ENCODE peak calls at places on chromosomes 16 and 17, in four cellular contexts. One of them, this sample, is unnamed. For H3K9me2, the result is how much of the 10 kb centered on the place peaks cover.

GRCh38 chr16:82082543-82083244 is 47.6 kb downstream of the HSD17B2 start:
- DNase-seq in OCI-LY7: no peak
- DNase-seq in PC-3: peak
- DNase-seq in MM.1S: peak
- DNase-seq in this sample: no peak

GRCh38 chr17:57966246-57966645 is 11.0 kb upstream of the CUEDC1 start:
- DNase-seq in OCI-LY7: no peak
- DNase-seq in PC-3: no peak
- DNase-seq in MM.1S: no peak
- DNase-seq in this sample: no peak

GRCh38 chr17:22492331-22492730 is 800.0 kb downstream of the KCNJ18 start:
- DNase-seq in OCI-LY7: no peak
- DNase-seq in PC-3: no peak
- DNase-seq in MM.1S: no peak
- DNase-seq in this sample: peak

GRCh38 chr16:70694088-70694487 is 8.2 kb upstream of the MTSS2 start:
- DNase-seq in OCI-LY7: no peak
- DNase-seq in PC-3: peak
- DNase-seq in MM.1S: no peak
- DNase-seq in this sample: no peak

GRCh38 chr16:48365601-48366164 is 19.5 kb downstream of the SIAH1 start:
- DNase-seq in OCI-LY7: no peak
- DNase-seq in PC-3: peak
- DNase-seq in MM.1S: peak
- DNase-seq in this sample: peak

GRCh38 chr17:80063815-80064585 is 27.6 kb downstream of the CCDC40 start:
- DNase-seq in OCI-LY7: no peak
- DNase-seq in PC-3: peak
- DNase-seq in MM.1S: no peak
- DNase-seq in this sample: no peak

GRCh38 chr16:59684911-59685310 is 950.8 kb upstream of the GOT2 start:
- DNase-seq in OCI-LY7: no peak
- DNase-seq in PC-3: no peak
- DNase-seq in MM.1S: no peak
- DNase-seq in this sample: no peak

GRCh38 chr17:80443498-80443897 is 28.5 kb downstream of the ENDOV start:
- DNase-seq in OCI-LY7: no peak
- DNase-seq in PC-3: no peak
- DNase-seq in MM.1S: no peak
- DNase-seq in this sample: no peak

GRCh38 chr16:54931041-54931756 is 534 bp downstream of the IRX5 start:
- DNase-seq in OCI-LY7: no peak
- DNase-seq in PC-3: no peak
- DNase-seq in MM.1S: peak
- DNase-seq in this sample: peak

GRCh38 chr16:13113786-13114185 is 212.4 kb downstream of the SHISA9 start:
- DNase-seq in OCI-LY7: no peak
- DNase-seq in PC-3: no peak
- DNase-seq in MM.1S: no peak
- DNase-seq in this sample: no peak

GRCh38 chr17:76667786-76668453 is 24.4 kb upstream of the ST6GALNAC1 start:
- DNase-seq in OCI-LY7: no peak
- DNase-seq in PC-3: no peak
- DNase-seq in MM.1S: no peak
- DNase-seq in this sample: no peak

GRCh38 chr17:27861979-27862378 is 31.2 kb downstream of the LYRM9 start:
- DNase-seq in OCI-LY7: no peak
- DNase-seq in PC-3: no peak
- DNase-seq in MM.1S: no peak
- DNase-seq in this sample: no peak

GRCh38 chr16:1839554-1839953 is 12.5 kb downstream of the FAHD1 start:
- DNase-seq in OCI-LY7: no peak
- DNase-seq in PC-3: no peak
- DNase-seq in MM.1S: no peak
- DNase-seq in this sample: no peak
- H3K9me2 ChIP-seq in OCI-LY7: under half
- H3K9me2 ChIP-seq in PC-3: under half
- H3K9me2 ChIP-seq in MM.1S: under half
- H3K9me2 ChIP-seq in this sample: under half

GRCh38 chr16:50692644-50692998 is 785 bp upstream of the NOD2 start:
- DNase-seq in OCI-LY7: no peak
- DNase-seq in PC-3: no peak
- DNase-seq in MM.1S: no peak
- DNase-seq in this sample: no peak

GRCh38 chr16:50694206-50694605 is 800 bp downstream of the NOD2 start:
- DNase-seq in OCI-LY7: no peak
- DNase-seq in PC-3: no peak
- DNase-seq in MM.1S: no peak
- DNase-seq in this sample: no peak

GRCh38 chr16:50696126-50696525 is 2.7 kb downstream of the NOD2 start:
- DNase-seq in OCI-LY7: no peak
- DNase-seq in PC-3: no peak
- DNase-seq in MM.1S: no peak
- DNase-seq in this sample: no peak

GRCh38 chr16:50695017-50696000 is 1.9 kb downstream of the NOD2 start:
- DNase-seq in OCI-LY7: no peak
- DNase-seq in PC-3: no peak
- DNase-seq in MM.1S: no peak
- DNase-seq in this sample: no peak

GRCh38 chr16:50692999-50693781 is at the start of gene NOD2:
- DNase-seq in OCI-LY7: no peak
- DNase-seq in PC-3: no peak
- DNase-seq in MM.1S: peak
- DNase-seq in this sample: no peak
- H3K27ac ChIP-seq in OCI-LY7: no peak
- H3K27ac ChIP-seq in PC-3: no peak
- H3K27ac ChIP-seq in MM.1S: no peak
- H3K27ac ChIP-seq in this sample: no peak

DNA sequence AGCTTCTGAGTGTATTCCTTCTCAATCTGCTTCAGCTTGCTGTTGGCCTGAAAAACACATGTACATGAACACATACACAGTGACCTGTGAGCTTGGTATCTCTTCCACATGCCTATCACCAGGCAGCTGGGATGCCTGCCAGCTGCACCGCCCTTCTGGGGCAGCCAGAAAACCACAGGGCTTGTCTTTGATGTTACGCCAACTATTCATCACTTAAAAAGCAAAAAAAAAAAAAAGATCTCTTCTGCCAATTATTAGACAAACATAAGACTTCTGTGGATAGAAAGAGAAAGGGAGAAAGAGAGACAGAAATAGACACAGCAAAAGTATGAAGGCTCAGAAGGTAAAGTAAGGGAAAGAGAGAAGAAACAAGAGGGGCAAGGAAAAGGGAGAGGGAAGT is 189.2 kb upstream of the AXIN2 start:
- DNase-seq in OCI-LY7: peak
- DNase-seq in PC-3: peak
- DNase-seq in MM.1S: peak
- DNase-seq in this sample: no peak
- H3K9me2 ChIP-seq in OCI-LY7: under half
- H3K9me2 ChIP-seq in PC-3: under half
- H3K9me2 ChIP-seq in MM.1S: under half
- H3K9me2 ChIP-seq in this sample: under half

DNA sequence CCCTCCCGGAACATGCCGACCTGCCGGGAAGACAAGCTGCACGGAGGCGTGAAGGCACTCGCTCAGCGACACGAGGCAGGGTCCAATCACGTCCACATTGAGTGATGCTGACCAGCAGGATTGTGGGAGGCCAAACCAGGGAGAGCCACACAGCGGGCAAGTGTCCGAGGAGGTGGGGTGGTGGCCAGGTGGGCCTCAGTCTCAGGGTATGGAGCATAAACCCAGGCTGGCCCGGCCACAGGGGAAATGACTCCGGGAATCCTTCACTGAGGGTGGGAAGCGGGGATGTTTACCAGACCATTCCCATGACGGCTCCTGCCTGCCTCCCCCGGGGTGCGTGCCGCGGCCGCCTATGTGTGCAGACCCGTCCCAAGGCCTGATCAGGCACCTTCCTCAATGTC is 62.5 kb downstream of the RPH3AL start:
- DNase-seq in OCI-LY7: no peak
- DNase-seq in PC-3: no peak
- DNase-seq in MM.1S: no peak
- DNase-seq in this sample: no peak
- H3K27ac ChIP-seq in OCI-LY7: no peak
- H3K27ac ChIP-seq in PC-3: no peak
- H3K27ac ChIP-seq in MM.1S: no peak
- H3K27ac ChIP-seq in this sample: no peak

DNA sequence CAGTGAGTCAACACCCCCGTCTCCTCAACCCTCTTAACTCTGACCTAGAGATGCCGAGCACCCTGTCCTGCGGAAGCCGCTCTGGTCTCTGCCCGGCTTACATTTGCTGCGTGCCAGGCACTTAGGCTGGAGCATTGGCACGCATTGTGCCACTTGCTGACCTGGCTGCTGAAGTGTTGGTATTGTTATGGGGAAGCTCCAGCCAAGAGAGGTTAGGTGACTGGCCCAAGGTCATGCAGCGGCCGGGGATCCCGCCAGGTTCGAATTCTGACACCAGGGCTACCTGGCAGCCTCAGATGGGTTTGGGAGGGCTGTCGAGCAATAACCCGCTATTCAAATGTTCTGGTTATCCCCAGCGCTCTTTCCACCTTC is 5.0 kb upstream of the HSD17B1 start:
- DNase-seq in OCI-LY7: no peak
- DNase-seq in PC-3: no peak
- DNase-seq in MM.1S: no peak
- DNase-seq in this sample: no peak
- H3K9me2 ChIP-seq in OCI-LY7: under half
- H3K9me2 ChIP-seq in PC-3: under half
- H3K9me2 ChIP-seq in MM.1S: under half
- H3K9me2 ChIP-seq in this sample: under half

DNA sequence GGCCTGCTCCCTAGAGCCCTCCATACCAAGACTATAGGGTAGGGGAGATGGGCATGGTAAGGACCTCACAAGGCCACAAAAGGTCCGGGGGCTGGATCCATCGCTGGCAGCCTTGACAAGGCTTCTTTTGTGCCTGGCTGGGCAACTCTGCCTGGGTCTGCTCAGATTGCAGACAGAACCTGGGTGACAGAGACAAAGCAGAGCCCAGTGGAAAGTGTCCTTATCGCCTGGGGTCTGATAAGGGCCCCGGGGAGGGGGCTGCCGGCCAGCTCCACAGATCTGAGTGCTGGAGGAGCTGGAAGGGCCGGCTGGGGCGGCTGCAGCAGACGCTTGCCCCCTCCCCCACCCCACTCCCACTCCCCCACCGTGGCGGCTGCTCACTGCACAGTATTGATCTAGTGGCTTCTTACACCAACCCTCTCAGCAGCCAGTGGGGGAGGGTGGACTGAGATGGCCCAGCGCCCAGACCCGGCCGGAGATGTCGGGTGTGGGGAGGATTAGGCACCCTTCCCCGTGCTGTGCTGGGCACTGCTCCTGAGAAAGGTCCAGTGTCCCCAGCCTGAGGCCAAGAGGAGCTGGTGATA is 7.2 kb downstream of the MMP15 start:
- DNase-seq in OCI-LY7: no peak
- DNase-seq in PC-3: no peak
- DNase-seq in MM.1S: no peak
- DNase-seq in this sample: no peak
- H3K27ac ChIP-seq in OCI-LY7: no peak
- H3K27ac ChIP-seq in PC-3: no peak
- H3K27ac ChIP-seq in MM.1S: no peak
- H3K27ac ChIP-seq in this sample: peak

GRCh38 chr17:74512624-74513084 is 18.6 kb downstream of the CD300LB start:
- DNase-seq in OCI-LY7: no peak
- DNase-seq in PC-3: peak
- DNase-seq in MM.1S: no peak
- DNase-seq in this sample: no peak

GRCh38 chr17:74512041-74512440 is 19.2 kb downstream of the CD300LB start:
- DNase-seq in OCI-LY7: no peak
- DNase-seq in PC-3: peak
- DNase-seq in MM.1S: no peak
- DNase-seq in this sample: no peak

GRCh38 chr17:74515941-74516340 is 15.3 kb downstream of the CD300LB start:
- DNase-seq in OCI-LY7: no peak
- DNase-seq in PC-3: no peak
- DNase-seq in MM.1S: no peak
- DNase-seq in this sample: no peak

GRCh38 chr17:74514632-74515035 is 16.6 kb downstream of the CD300LB start:
- DNase-seq in OCI-LY7: no peak
- DNase-seq in PC-3: no peak
- DNase-seq in MM.1S: no peak
- DNase-seq in this sample: no peak

DNA sequence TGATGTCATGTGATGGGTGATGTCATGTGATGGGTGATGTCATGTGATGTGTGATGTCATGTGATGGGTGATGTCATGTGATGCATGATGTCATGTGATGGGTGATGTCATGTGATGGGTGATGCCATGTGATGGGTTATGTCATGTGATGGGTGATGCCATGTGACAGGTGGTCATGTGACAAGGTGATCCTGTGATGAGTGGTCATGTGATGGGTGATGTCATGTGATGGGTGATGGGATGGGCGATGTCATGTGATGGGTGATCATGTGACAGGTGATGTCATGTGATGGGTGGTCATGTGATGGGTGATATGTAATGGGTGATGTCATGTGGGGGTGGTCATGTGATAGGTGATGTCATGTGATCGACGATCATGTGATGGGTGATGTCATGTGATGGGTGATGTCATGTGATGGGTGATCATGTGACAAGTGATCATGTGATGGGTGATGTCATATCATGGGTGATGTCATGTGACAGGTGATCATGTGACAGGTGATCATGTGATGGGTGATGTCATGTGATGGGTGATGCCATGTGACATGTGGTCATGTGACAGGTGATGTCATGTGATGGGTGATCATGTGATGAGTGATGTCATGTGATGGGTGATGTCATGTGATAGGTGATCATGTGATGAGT is 17.2 kb downstream of the CD300LB start:
- DNase-seq in OCI-LY7: peak
- DNase-seq in PC-3: peak
- DNase-seq in MM.1S: peak
- DNase-seq in this sample: peak
- H3K9me2 ChIP-seq in OCI-LY7: under half
- H3K9me2 ChIP-seq in PC-3: under half
- H3K9me2 ChIP-seq in MM.1S: under half
- H3K9me2 ChIP-seq in this sample: under half

GRCh38 chr16:89446975-89447293 is 43.4 kb downstream of the ANKRD11 start:
- DNase-seq in OCI-LY7: no peak
- DNase-seq in PC-3: no peak
- DNase-seq in MM.1S: no peak
- DNase-seq in this sample: no peak
- H3K27ac ChIP-seq in OCI-LY7: no peak
- H3K27ac ChIP-seq in PC-3: no peak
- H3K27ac ChIP-seq in MM.1S: no peak
- H3K27ac ChIP-seq in this sample: no peak